ENCODE peak calls at places on chromosomes 4 and X, in nine cellular contexts. A, Y, X, S, P, W, J, K and L are unnamed samples.

GRCh38 chr4:11134705-11135104 is 294.0 kb downstream of the HS3ST1 start:
- ATAC-seq in A (no peak), Y (no peak), X (no peak), S (no peak), P (no peak), W (no peak), J (no peak), K (no peak), L (no peak)

GRCh38 chr4:113815826-113816225 is 54.3 kb upstream of the CAMK2D start:
- ATAC-seq in A (no peak), Y (no peak), X (peak), S (no peak), P (no peak), W (no peak), J (peak), K (peak), L (no peak)

GRCh38 chr4:152278172-152278504 is 257.8 kb downstream of the FBXW7 start:
- ATAC-seq in A (no peak), Y (no peak), X (peak), S (no peak), P (no peak), W (no peak), J (no peak), K (peak), L (no peak)

GRCh38 chr4:117429061-117429460 is 343.7 kb upstream of the TRAM1L1 start:
- ATAC-seq in A (no peak), Y (no peak), X (no peak), S (peak), P (peak), W (no peak), J (no peak), K (no peak), L (no peak)

GRCh38 chr4:184479516-184479950 is 5.2 kb upstream of the IRF2 start:
- ATAC-seq in A (no peak), Y (peak), X (no peak), S (no peak), P (no peak), W (no peak), J (no peak), K (no peak), L (no peak)

GRCh38 chrX:52852110-52852872 is 15.6 kb downstream of the XAGE3 start:
- ATAC-seq in A (no peak), Y (no peak), X (no peak), S (no peak), P (no peak), W (no peak), J (no peak), K (no peak), L (no peak)

GRCh38 chrX:65509400-65509799 is 25.2 kb downstream of the LAS1L start:
- ATAC-seq in A (no peak), Y (no peak), X (no peak), S (no peak), P (no peak), W (no peak), J (no peak), K (no peak), L (no peak)

GRCh38 chr4:2186133-2186864 is 55.6 kb downstream of the HAUS3 start:
- ATAC-seq in A (no peak), Y (no peak), X (peak), S (no peak), P (peak), W (no peak), J (no peak), K (no peak), L (no peak)

GRCh38 chr4:183353557-183353956 is 31.3 kb upstream of the CLDN24 start:
- ATAC-seq in A (no peak), Y (no peak), X (no peak), S (no peak), P (peak), W (no peak), J (no peak), K (no peak), L (no peak)